ENCODE peak calls at places on chromosomes 16 and 17, in nine cellular contexts. A, R, B, L, F, K, I, W and P are unnamed samples.

GRCh38 chr17:65696739-65697394 is 135.4 kb upstream of the AXIN2 start:
- DNase-seq in F (no peak), I (no peak), W (peak; percentile 28), L (no peak), R (peak; percentile 41), K (peak; percentile 38), B (no peak), A (no peak), P (peak; percentile 41)

GRCh38 chr16:51500306-51500705 is 349.2 kb upstream of the SALL1 start:
- DNase-seq in R (peak; percentile 43), L (no peak), K (no peak), B (peak; percentile 16), F (no peak), I (no peak), W (no peak), A (no peak), P (peak; percentile 42)

GRCh38 chr16:88356124-88356726 is 26.5 kb upstream of the ZNF469 start:
- DNase-seq in F (no peak), B (no peak), L (no peak), R (no peak), K (no peak), W (no peak), A (no peak), I (no peak), P (no peak)

GRCh38 chr16:67329901-67330300 is 3.3 kb downstream of the LRRC36 start:
- DNase-seq in A (no peak), F (no peak), W (no peak), I (no peak), B (no peak), L (no peak), K (no peak), R (no peak), P (no peak)

GRCh38 chr16:25966172-25967097 is 274.7 kb downstream of the HS3ST4 start:
- DNase-seq in A (no peak), F (no peak), R (no peak), I (no peak), B (no peak), L (no peak), K (no peak), W (no peak), P (no peak)

GRCh38 chr16:86823895-86824671 is 245.7 kb downstream of the FOXL1 start:
- DNase-seq in F (no peak), B (peak; percentile 45), A (no peak), R (peak; percentile 76), I (no peak), W (no peak), L (no peak), K (peak; percentile 91), P (peak; percentile 95)

GRCh38 chr17:43570518-43570928 is 24.4 kb upstream of the ETV4 start:
- DNase-seq in W (no peak), B (peak; percentile 66), F (no peak), I (no peak), R (no peak), A (no peak), L (no peak), K (no peak), P (peak; percentile 52)

GRCh38 chr16:8851761-8852403 is 16.9 kb downstream of the CARHSP1 start:
- DNase-seq in I (no peak), L (no peak), R (no peak), K (no peak), W (no peak), B (no peak), A (no peak), F (no peak), P (peak; percentile 0)

GRCh38 chr16:180101-180920 is at the start of gene HBQ1:
- DNase-seq in F (no peak), W (no peak), B (no peak), A (peak; percentile 82), R (no peak), I (no peak), L (peak; percentile 28), K (no peak), P (peak; percentile 78)

GRCh38 chr16:11799509-11800384 is 2.7 kb upstream of the ZC3H7A start:
- DNase-seq in F (no peak), B (no peak), W (no peak), A (no peak), L (no peak), I (no peak), R (no peak), K (no peak), P (no peak)

GRCh38 chr17:14712471-14713075 is 411.7 kb downstream of the HS3ST3B1 start:
- DNase-seq in B (no peak), L (no peak), K (no peak), I (no peak), F (no peak), A (no peak), R (no peak), W (no peak), P (no peak)

GRCh38 chr16:67560827-67561342 is 1.4 kb upstream of the CTCF start:
- DNase-seq in I (no peak), K (no peak), F (no peak), L (no peak), R (no peak), A (no peak), W (no peak), B (no peak), P (no peak)

GRCh38 chr17:7825206-7825980 is 8.6 kb upstream of the KDM6B start:
- DNase-seq in W (no peak), A (no peak), F (peak; percentile 48), K (no peak), B (no peak), R (peak; percentile 79), I (no peak), L (no peak), P (peak; percentile 55)

GRCh38 chr17:65078441-65079160 is 22.1 kb upstream of the GNA13 start:
- DNase-seq in K (no peak), W (no peak), B (no peak), R (peak; percentile 66), I (no peak), F (no peak), A (no peak), L (no peak), P (peak; percentile 81)

GRCh38 chr17:9557356-9557755 is 18.3 kb downstream of the STX8 start:
- DNase-seq in L (no peak), I (no peak), R (no peak), K (no peak), F (no peak), W (no peak), B (no peak), A (no peak), P (no peak)

GRCh38 chr16:2535644-2536021 is 2.2 kb upstream of the PDPK1 start:
- DNase-seq in K (no peak), A (no peak), I (no peak), R (peak; percentile 94), B (no peak), L (no peak), F (no peak), W (no peak), P (peak; percentile 74)

GRCh38 chr17:5499790-5500189 is 13.4 kb downstream of the MIS12 start:
- DNase-seq in B (no peak), L (peak; percentile 36), F (no peak), K (no peak), W (no peak), I (no peak), A (peak; percentile 64), R (no peak), P (peak; percentile 45)

GRCh38 chr17:35816723-35817122 is 7.4 kb downstream of the TAF15 start:
- DNase-seq in R (no peak), I (no peak), F (no peak), K (no peak), L (no peak), W (no peak), B (no peak), A (no peak), P (no peak)

GRCh38 chr17:38558751-38559024 is 47.1 kb downstream of the SRCIN1 start:
- DNase-seq in I (no peak), L (peak; percentile 58), F (no peak), W (no peak), B (no peak), R (no peak), A (no peak), K (no peak), P (no peak)

GRCh38 chr16:85461814-85462404 is 151.2 kb upstream of the GSE1 start:
- DNase-seq in F (no peak), B (no peak), K (no peak), R (peak; percentile 47), I (no peak), L (peak; percentile 82), A (peak; percentile 75), W (no peak), P (peak; percentile 70)

GRCh38 chr17:46877466-46877865 is 26.1 kb downstream of the WNT9B start:
- DNase-seq in A (no peak), I (no peak), K (no peak), R (no peak), F (no peak), B (no peak), W (no peak), L (no peak), P (no peak)

GRCh38 chr17:83189673-83190385 is 110.4 kb downstream of the METRNL start:
- DNase-seq in A (no peak), W (peak; percentile 40), B (no peak), L (no peak), I (no peak), F (no peak), K (peak; percentile 98), R (peak; percentile 61), P (peak; percentile 53)

GRCh38 chr17:74903034-74903433 is 9.6 kb upstream of the FADS6 start:
- DNase-seq in F (no peak), I (no peak), B (no peak), R (no peak), K (no peak), L (no peak), W (no peak), A (no peak), P (no peak)